ENCODE peak calls at places on chromosomes 4 and X, in six cellular contexts. K is cardiac fibroblast, B is mucosa of gallbladder, D is DMS 273 treated with DMSO at 0.1 percent for 48 hours, H is NCI-H1694, U is glutamatergic neuron. I is an unnamed sample.

GRCh38 chr4:1192091-1192492 is 19.7 kb upstream of the SPON2 start:
- DNase-seq in K (peak), B (peak), D (peak), H (peak), U (no peak), I (peak)

GRCh38 chr4:93384897-93385296 is 443.7 kb upstream of the ATOH1 start:
- DNase-seq in K (peak), B (no peak), D (no peak), H (no peak), U (no peak), I (no peak)

GRCh38 chr4:57989430-57989829 is 879.2 kb upstream of the IGFBP7 start:
- DNase-seq in K (no peak), B (no peak), D (no peak), H (no peak), U (no peak), I (no peak)

GRCh38 chrX:31213941-31214340 is 142.1 kb upstream of the FTHL17 start:
- DNase-seq in K (peak), B (no peak), D (no peak), H (no peak), U (no peak), I (no peak)

GRCh38 chr4:166301266-166301665 is 428.2 kb downstream of the TLL1 start:
- DNase-seq in K (peak), B (no peak), D (no peak), H (no peak), U (no peak), I (no peak)

GRCh38 chrX:72569786-72570185 is 2.9 kb downstream of the HDAC8 start:
- DNase-seq in K (peak), B (no peak), D (no peak), H (no peak), U (no peak), I (no peak)

GRCh38 chrX:147917700-147918694 is 6.3 kb downstream of the FMR1 start:
- DNase-seq in K (peak), B (no peak), D (no peak), H (no peak), U (no peak), I (no peak)

GRCh38 chrX:109886122-109886761 is 116.7 kb upstream of the TMEM164 start:
- DNase-seq in K (peak), B (no peak), D (no peak), H (peak), U (peak), I (peak)

GRCh38 chr4:127849505-127850234 is 31.0 kb upstream of the PLK4 start:
- DNase-seq in K (peak), B (no peak), D (no peak), H (no peak), U (no peak), I (no peak)

I was measured in HCT116.